ENCODE peak calls at places on chromosomes 13 and 19, in four cellular contexts. S, D, F and L are unnamed samples.

GRCh38 chr19:13723206-13723605 is 41.1 kb upstream of the MRI1 start:
- DNase-seq in S (no peak), D (no peak), F (no peak), L (no peak)

GRCh38 chr19:5665781-5666513 is 14.4 kb downstream of the MICOS13 start:
- DNase-seq in S (peak), D (no peak), F (no peak), L (no peak)

GRCh38 chr13:46051958-46052313 is 610 bp downstream of the ZC3H13 start:
- DNase-seq in S (no peak), D (no peak), F (no peak), L (no peak)

GRCh38 chr19:34715357-34715756 is 18.7 kb upstream of the ZNF181 start:
- DNase-seq in S (no peak), D (no peak), F (no peak), L (no peak)

GRCh38 chr13:114053026-114053425 is 79.2 kb upstream of the C13orf46 start:
- DNase-seq in S (no peak), D (no peak), F (peak), L (no peak)

GRCh38 chr13:100506600-100507422 is 81.8 kb downstream of the GGACT start:
- DNase-seq in S (no peak), D (peak), F (no peak), L (no peak)

GRCh38 chr13:26579580-26579979 is 22.1 kb downstream of the WASF3 start:
- DNase-seq in S (no peak), D (no peak), F (no peak), L (no peak)

GRCh38 chr19:43782689-43783231 is 2.0 kb upstream of the KCNN4 start:
- DNase-seq in S (peak), D (peak), F (no peak), L (no peak)

GRCh38 chr19:4328243-4328990 is 10.2 kb downstream of the STAP2 start:
- DNase-seq in S (peak), D (peak), F (peak), L (no peak)

GRCh38 chr19:3175761-3176714 is 2.5 kb upstream of the S1PR4 start:
- DNase-seq in S (no peak), D (peak), F (no peak), L (peak)

GRCh38 chr13:100887729-100888151 is 213.1 kb upstream of the TMTC4 start:
- DNase-seq in S (no peak), D (no peak), F (no peak), L (no peak)

GRCh38 chr19:32308436-32309077 is 36.9 kb upstream of the ZNF507 start:
- DNase-seq in S (no peak), D (no peak), F (no peak), L (no peak)

GRCh38 chr13:51541809-51542258 is 42.4 kb upstream of the WDFY2 start:
- DNase-seq in S (no peak), D (no peak), F (no peak), L (no peak)
- H3K27ac ChIP-seq in S (no peak), D (no peak), F (no peak), L (no peak)

GRCh38 chr13:97242755-97243497 is 20.8 kb downstream of the MBNL2 start:
- DNase-seq in S (no peak), D (no peak), F (no peak), L (no peak)

GRCh38 chr13:97240789-97241734 is 18.9 kb downstream of the MBNL2 start:
- DNase-seq in S (no peak), D (no peak), F (no peak), L (no peak)

GRCh38 chr13:97239943-97240788 is 18.0 kb downstream of the MBNL2 start:
- DNase-seq in S (no peak), D (no peak), F (no peak), L (no peak)

GRCh38 chr13:97243915-97244820 is 22.0 kb downstream of the MBNL2 start:
- DNase-seq in S (no peak), D (no peak), F (no peak), L (no peak)

GRCh38 chr13:97241761-97242160 is 19.6 kb downstream of the MBNL2 start:
- DNase-seq in S (no peak), D (no peak), F (no peak), L (no peak)
- H3K27ac ChIP-seq in S (no peak), D (no peak), F (peak), L (no peak)

GRCh38 chr13:29548722-29549446 is 46.6 kb downstream of the SLC7A1 start:
- DNase-seq in S (no peak), D (no peak), F (no peak), L (no peak)
- H3K27ac ChIP-seq in S (no peak), D (no peak), F (no peak), L (no peak)

GRCh38 chr13:93307651-93308050 is 81.0 kb downstream of the GPC6 start:
- DNase-seq in S (no peak), D (no peak), F (no peak), L (no peak)
- H3K27ac ChIP-seq in S (no peak), D (no peak), F (no peak), L (no peak)

GRCh38 chr13:79585033-79585432 is 104.1 kb downstream of the NDFIP2 start:
- DNase-seq in S (no peak), D (no peak), F (no peak), L (no peak)

GRCh38 chr13:79582896-79583295 is 101.9 kb downstream of the NDFIP2 start:
- DNase-seq in S (no peak), D (no peak), F (no peak), L (no peak)

GRCh38 chr13:79581870-79582315 is 100.9 kb downstream of the NDFIP2 start:
- DNase-seq in S (no peak), D (no peak), F (no peak), L (peak)
- H3K27ac ChIP-seq in S (no peak), D (no peak), F (no peak), L (peak)

GRCh38 chr19:778910-779653 is 18.2 kb upstream of the PTBP1 start:
- DNase-seq in S (no peak), D (no peak), F (peak), L (peak)

GRCh38 chr19:780935-781334 is 16.3 kb upstream of the PTBP1 start:
- DNase-seq in S (no peak), D (no peak), F (no peak), L (no peak)

GRCh38 chr19:781800-782194 is 15.5 kb upstream of the PTBP1 start:
- DNase-seq in S (no peak), D (no peak), F (no peak), L (no peak)

GRCh38 chr19:784541-784940 is 12.7 kb upstream of the PTBP1 start:
- DNase-seq in S (no peak), D (no peak), F (no peak), L (no peak)

GRCh38 chr19:782195-783043 is 14.8 kb upstream of the PTBP1 start:
- DNase-seq in S (no peak), D (no peak), F (no peak), L (no peak)
- H3K27ac ChIP-seq in S (peak), D (no peak), F (no peak), L (peak)

DNA sequence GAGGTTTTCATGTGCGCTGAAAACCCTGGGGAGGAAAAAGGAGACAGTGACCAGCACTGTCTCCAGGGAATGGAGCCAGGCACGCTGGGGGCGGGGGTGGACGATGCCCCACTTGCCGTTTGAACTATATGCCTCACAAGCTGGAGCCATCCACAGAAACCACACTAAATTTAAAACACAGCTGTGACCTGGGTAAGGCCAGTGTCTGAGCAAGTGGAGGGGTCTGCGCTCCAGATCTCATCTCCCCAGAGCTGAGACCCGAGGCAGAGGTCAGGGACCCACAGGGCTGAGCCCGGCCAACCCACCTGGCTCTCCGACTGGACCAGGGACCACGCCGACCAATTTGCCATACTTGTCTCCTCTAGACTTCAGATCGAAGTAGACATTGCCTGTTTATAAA is 23.2 kb downstream of the CARS2 start:
- DNase-seq in S (peak), D (no peak), F (no peak), L (no peak)
- H3K27ac ChIP-seq in S (no peak), D (no peak), F (no peak), L (no peak)